ENCODE peak calls at places on chromosomes 6 and 20, in eight cellular contexts. B, Y, K, N, D, U, L and T are unnamed samples.

GRCh38 chr6:25623874-25624273 is 28.1 kb upstream of the SCGN start:
- DNase-seq in B (no peak), Y (no peak), K (no peak), N (no peak), D (peak), U (peak), L (no peak), T (no peak)

GRCh38 chr6:69018911-69019310 is 383.8 kb downstream of the ADGRB3 start:
- DNase-seq in B (no peak), Y (no peak), K (no peak), N (no peak), D (no peak), U (no peak), L (no peak), T (no peak)

GRCh38 chr20:48523191-48523757 is 304.5 kb downstream of the PREX1 start:
- DNase-seq in B (peak), Y (peak), K (peak), N (no peak), D (peak), U (peak), L (peak), T (peak)

GRCh38 chr6:12967686-12968085 is 251.1 kb downstream of the PHACTR1 start:
- DNase-seq in B (peak), Y (peak), K (no peak), N (no peak), D (peak), U (peak), L (peak), T (no peak)

GRCh38 chr20:47205577-47206123 is 150.8 kb downstream of the ZMYND8 start:
- DNase-seq in B (peak), Y (peak), K (peak), N (peak), D (peak), U (peak), L (peak), T (peak)

GRCh38 chr6:160837146-160837545 is 135.1 kb downstream of the PLG start:
- DNase-seq in B (no peak), Y (no peak), K (peak), N (no peak), D (no peak), U (no peak), L (no peak), T (no peak)

GRCh38 chr6:39958947-39959346 is 24.7 kb upstream of the MOCS1 start:
- DNase-seq in B (no peak), Y (no peak), K (no peak), N (no peak), D (no peak), U (no peak), L (no peak), T (no peak)

GRCh38 chr6:20915150-20915549 is 380.9 kb downstream of the CDKAL1 start:
- DNase-seq in B (no peak), Y (no peak), K (no peak), N (no peak), D (no peak), U (no peak), L (no peak), T (no peak)

GRCh38 chr6:157169186-157169585 is 154.1 kb downstream of the TMEM242 start:
- DNase-seq in B (peak), Y (peak), K (no peak), N (no peak), D (no peak), U (no peak), L (no peak), T (no peak)

GRCh38 chr20:53395188-53395923 is 198.3 kb downstream of the ZNF217 start:
- DNase-seq in B (no peak), Y (no peak), K (no peak), N (no peak), D (no peak), U (no peak), L (no peak), T (no peak)

GRCh38 chr6:155524249-155524651 is 68.6 kb upstream of the NOX3 start:
- DNase-seq in B (peak), Y (peak), K (no peak), N (no peak), D (peak), U (peak), L (peak), T (no peak)

GRCh38 chr6:54267798-54268197 is 40.4 kb upstream of the TINAG start:
- DNase-seq in B (peak), Y (peak), K (peak), N (no peak), D (peak), U (peak), L (peak), T (no peak)

GRCh38 chr6:140671926-140672325 is 1297.5 kb upstream of the CITED2 start:
- DNase-seq in B (peak), Y (no peak), K (no peak), N (no peak), D (peak), U (no peak), L (no peak), T (no peak)

GRCh38 chr6:106446287-106446885 is 85.9 kb downstream of the CRYBG1 start:
- DNase-seq in B (no peak), Y (no peak), K (no peak), N (no peak), D (peak), U (peak), L (peak), T (no peak)

GRCh38 chr20:34401741-34402455 is 38.8 kb downstream of the ITCH start:
- DNase-seq in B (no peak), Y (no peak), K (no peak), N (no peak), D (no peak), U (no peak), L (no peak), T (no peak)

GRCh38 chr20:49892260-49893216 is 22.8 kb downstream of the SPATA2 start:
- DNase-seq in B (no peak), Y (no peak), K (no peak), N (no peak), D (no peak), U (peak), L (no peak), T (no peak)

DNA sequence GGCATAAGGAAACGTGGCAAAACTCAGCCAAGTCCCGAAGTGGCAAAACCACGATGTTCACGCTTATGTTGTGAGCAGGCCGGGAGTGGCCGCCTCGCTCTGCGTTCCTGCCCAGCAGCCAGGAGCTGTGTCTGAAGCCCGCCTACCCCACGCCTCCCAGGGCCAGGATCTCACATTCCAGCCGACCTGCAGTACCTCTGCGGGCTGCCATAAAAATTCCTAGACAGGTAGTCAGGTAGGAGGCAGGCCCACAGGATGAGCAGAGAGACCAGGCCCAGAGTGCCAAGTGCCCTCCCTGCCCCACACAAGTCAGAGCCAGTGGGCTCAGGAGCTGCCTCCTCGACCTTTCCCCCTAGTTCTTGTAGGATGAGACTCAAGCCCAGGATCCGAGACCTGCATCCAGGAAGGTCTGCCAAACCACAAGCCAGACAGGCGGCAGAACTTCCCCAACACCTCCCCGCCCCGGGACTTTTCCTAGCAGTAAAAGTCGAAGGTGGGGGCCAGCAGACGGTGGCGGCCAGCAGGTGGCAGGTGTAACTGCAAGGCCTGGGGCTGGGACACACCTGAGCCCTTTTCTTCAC is 16.7 kb downstream of the PMEPA1 start:
- DNase-seq in B (peak), Y (peak), K (peak), N (no peak), D (no peak), U (no peak), L (no peak), T (no peak)
- TF ChIP-seq CTCF in B (no peak), Y (no peak), K (peak), N (peak), D (no peak), U (no peak), L (no peak), T (peak)

DNA sequence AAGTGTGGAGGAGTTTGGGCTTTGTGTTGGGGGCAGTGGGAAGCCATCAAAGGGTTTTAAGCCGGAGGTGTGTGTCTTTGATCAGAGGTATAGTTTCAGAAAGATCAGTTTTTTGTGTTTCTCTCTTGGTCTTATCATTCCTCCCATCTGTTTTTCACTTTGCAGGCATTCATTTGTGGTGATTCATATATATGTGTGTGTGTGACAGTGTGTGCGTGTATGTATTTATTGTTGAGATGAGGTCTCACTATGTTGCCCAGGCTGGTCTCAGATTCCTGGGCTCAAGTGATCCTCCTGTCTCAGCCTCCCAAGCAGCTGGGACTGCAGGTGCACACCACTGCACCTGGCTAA is 11.1 kb upstream of the SERINC3 start:
- DNase-seq in B (peak), Y (peak), K (no peak), N (no peak), D (peak), U (no peak), L (peak), T (no peak)
- H3K4me3 ChIP-seq in B (peak), Y (peak), K (peak), N (peak), D (no peak), U (peak), L (peak), T (no peak)

DNA sequence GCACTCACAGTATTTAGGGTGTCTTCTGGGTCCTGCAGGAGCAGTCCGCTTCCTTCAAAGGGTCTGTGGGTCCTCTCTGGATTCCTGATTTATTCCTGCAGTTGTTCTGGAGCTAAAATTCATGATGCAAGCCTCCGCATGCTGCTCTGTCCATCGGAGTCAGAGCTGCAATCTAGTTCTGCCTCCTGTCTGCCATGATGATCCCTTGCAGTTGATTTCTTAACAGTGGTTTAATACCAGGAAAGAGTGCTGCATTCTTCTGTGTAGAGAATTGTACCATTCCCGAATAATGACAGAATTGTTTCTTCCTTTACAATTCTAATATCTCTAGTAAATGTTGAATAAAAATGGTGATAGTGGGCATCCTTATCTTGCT is 72.0 kb upstream of the B3GAT2 start:
- DNase-seq in B (no peak), Y (no peak), K (no peak), N (no peak), D (no peak), U (no peak), L (no peak), T (no peak)
- TF ChIP-seq CTCF in B (no peak), Y (no peak), K (peak), N (no peak), D (no peak), U (no peak), L (no peak), T (no peak)

DNA sequence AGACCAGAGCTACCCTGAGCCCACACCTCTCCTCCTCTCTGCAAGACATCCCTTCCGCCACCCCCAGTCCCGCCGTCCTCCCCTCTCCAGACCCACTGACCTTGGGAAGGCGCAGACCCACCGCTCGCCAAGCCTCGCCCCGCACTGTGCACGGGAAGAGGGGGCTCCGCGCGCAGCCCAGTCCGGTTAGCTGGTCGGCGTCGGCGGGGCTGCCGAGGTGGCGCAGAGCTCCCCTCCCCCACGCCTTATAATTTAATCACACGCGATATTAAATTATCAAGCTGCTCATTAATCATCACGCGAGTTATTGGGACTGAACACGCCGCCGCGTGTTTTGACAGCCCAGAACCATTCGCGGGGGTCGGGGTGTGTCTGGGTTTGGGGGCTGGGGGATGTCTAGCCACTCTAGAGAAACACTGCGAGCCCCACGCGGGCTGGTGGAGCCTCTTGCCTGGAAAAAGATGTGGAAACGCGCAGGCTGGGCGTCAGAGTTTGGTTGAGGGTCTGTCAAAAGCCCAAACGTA is at the start of gene LINC00237:
- DNase-seq in B (no peak), Y (no peak), K (peak), N (no peak), D (no peak), U (no peak), L (no peak), T (no peak)
- H3K4me3 ChIP-seq in B (no peak), Y (no peak), K (peak), N (peak), D (no peak), U (peak), L (no peak), T (no peak)

DNA sequence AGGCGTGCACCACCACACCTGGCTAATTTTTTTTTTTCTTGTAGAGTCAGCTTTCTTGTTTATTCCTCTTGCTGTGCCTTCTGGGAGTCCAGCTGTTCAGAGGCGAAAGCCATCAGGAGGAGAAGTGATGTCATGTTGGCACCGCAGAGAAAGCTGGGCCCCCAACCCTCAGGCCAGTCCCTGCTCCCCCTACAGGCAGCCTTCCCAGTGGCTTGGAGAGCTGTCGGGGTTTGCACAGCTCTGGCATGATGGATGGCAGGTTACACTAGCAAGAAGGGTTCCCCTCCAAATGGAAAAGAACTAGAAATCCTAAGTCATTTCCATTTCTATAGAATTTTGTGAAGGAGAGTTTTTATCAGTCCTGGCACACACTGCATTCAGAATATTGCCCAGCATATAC is 72.6 kb downstream of the C6orf52 start:
- DNase-seq in B (no peak), Y (no peak), K (peak), N (no peak), D (no peak), U (no peak), L (no peak), T (no peak)
- TF ChIP-seq CTCF in B (no peak), Y (no peak), K (peak), N (no peak), D (no peak), U (no peak), L (no peak), T (no peak)

DNA sequence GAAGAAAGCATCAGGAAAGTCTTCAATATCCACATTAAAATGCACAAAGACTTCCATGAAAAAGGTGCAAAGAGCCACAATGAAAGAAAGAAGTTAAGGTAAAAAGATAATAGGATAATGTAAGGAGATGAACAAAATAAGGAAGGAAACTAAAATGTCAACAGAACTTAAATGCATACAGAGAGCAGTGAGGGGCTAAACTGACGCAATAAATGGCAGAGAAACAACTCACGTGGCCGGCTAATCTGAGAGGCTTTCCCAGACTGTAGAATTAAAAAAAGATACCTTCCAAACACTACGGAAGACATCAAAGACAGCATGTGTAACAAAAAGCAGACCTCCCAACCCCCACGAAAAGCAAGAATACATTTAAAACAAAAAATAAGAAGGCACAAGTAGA is 73.7 kb downstream of the GMDS start:
- DNase-seq in B (no peak), Y (no peak), K (no peak), N (no peak), D (no peak), U (peak), L (peak), T (no peak)
- H3K4me3 ChIP-seq in B (no peak), Y (no peak), K (no peak), N (no peak), D (no peak), U (no peak), L (no peak), T (no peak)

GRCh38 chr20:32017711-32018251 is 7.5 kb downstream of the CCM2L start:
- DNase-seq in B (no peak), Y (no peak), K (peak), N (no peak), D (no peak), U (no peak), L (no peak), T (peak)
- TF ChIP-seq CTCF in B (no peak), Y (no peak), K (peak), N (no peak), D (no peak), U (no peak), L (no peak), T (peak)

DNA sequence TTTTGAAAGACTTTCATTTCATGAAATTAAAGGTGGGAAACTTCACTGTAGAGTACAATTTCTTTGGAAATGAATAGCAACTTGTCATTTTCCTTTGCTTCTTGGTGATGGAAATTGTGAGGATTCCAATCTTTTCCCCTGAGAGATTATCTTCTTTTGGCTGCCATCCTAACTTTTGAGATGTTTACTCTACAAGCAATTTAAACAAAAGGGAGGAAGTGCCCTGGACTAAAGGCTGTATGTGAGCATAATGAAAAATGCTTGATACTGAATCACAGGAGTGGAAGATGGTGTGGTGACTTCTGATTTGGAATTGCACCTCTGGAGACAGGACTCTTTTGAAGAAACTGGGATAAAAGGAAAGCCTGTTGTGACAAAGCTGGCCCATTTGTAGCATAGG is 43.1 kb upstream of the JAG1 start:
- DNase-seq in B (peak), Y (peak), K (no peak), N (no peak), D (peak), U (no peak), L (peak), T (peak)
- H3K4me3 ChIP-seq in B (no peak), Y (no peak), K (no peak), N (no peak), D (no peak), U (no peak), L (no peak), T (no peak)

GRCh38 chr6:31940256-31940664 is 5.6 kb upstream of the CFB start:
- DNase-seq in B (peak), Y (peak), K (no peak), N (no peak), D (peak), U (no peak), L (peak), T (no peak)
- TF ChIP-seq CTCF in B (no peak), Y (no peak), K (peak), N (no peak), D (no peak), U (no peak), L (no peak), T (no peak)

DNA sequence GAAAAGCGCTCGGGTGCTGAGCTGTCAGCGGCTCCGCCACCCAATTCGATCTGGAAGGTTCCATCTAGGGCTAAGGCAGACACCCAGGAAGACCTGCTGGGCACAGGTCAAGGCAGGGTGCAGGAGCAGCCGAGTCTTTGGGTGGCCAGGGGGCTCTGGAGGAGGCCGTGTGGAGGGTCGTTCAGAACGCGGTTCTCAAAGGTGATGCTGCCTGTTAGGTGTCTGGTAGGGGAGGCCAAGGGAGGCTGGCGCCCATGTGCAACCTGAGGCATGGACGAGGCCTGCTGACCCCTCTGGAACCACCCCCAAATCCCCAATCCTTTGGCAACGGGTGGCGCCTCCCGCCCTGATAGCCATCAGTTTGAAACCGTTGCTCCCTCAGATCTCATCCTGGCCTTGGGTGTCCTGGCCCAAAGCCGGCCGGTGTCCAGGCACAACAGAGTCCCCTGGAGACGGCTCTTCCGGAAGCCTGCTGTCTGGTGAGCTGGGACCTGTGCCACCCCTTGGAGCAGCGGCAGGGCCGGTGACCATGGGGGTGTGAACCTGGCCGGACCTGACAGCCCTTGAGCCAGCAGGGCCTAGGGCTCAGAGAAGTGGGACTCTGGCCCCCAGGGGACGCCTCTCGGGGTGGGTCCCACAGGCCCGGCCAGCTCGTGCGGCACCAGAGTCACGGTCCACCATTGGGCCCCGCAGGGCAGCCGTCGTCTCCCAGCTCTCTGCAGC is 10.5 kb downstream of the SLC17A9 start:
- DNase-seq in B (no peak), Y (no peak), K (no peak), N (no peak), D (no peak), U (no peak), L (no peak), T (no peak)
- H3K4me3 ChIP-seq in B (no peak), Y (no peak), K (no peak), N (no peak), D (no peak), U (no peak), L (no peak), T (no peak)